ENCODE peak calls at places on chromosomes 7 and 10, in four cellular contexts. X is fibroblast of lung; N is stimulated activated CD4-positive, alpha-beta T cell treated with anti-CD3 and anti-CD28 coated beads, TNF-alpha, amount 100 ng/mL, for 4 hours; G is fibroblast of mammary gland. C is an unnamed sample.

GRCh38 chr7:11373546-11374142 is 400.0 kb downstream of the PHF14 start:
- DNase-seq in X (peak; percentile 26), N (no peak), G (peak; percentile 18), C (no peak)

GRCh38 chr7:3063016-3063753 is 19.5 kb upstream of the CARD11 start:
- DNase-seq in X (no peak), N (peak; percentile 70), G (no peak), C (no peak)

GRCh38 chr7:151632750-151633515 is 113.2 kb upstream of the RHEB start:
- DNase-seq in X (peak; percentile 35), N (peak; percentile 27), G (peak; percentile 53), C (peak; percentile 86)

GRCh38 chr10:71621783-71622526 is 97.6 kb downstream of the C10orf105 start:
- DNase-seq in X (peak; percentile 47), N (no peak), G (peak; percentile 30), C (peak; percentile 66)

GRCh38 chr7:50449501-50449880 is 659 bp downstream of the FIGNL1 start:
- DNase-seq in X (no peak), N (no peak), G (no peak), C (no peak)

GRCh38 chr10:130255777-130256176 is 119.6 kb downstream of the GLRX3 start:
- DNase-seq in X (no peak), N (no peak), G (no peak), C (no peak)

GRCh38 chr10:80122746-80123145 is 9.8 kb upstream of the PLAC9 start:
- DNase-seq in X (peak; percentile 46), N (no peak), G (peak; percentile 91), C (no peak)

GRCh38 chr7:113582471-113582870 is 336.3 kb downstream of the PPP1R3A start:
- DNase-seq in X (peak; percentile 1), N (no peak), G (peak; percentile 15), C (no peak)

GRCh38 chr10:112584276-112584675 is 137.3 kb downstream of the VTI1A start:
- DNase-seq in X (no peak), N (no peak), G (peak; percentile 38), C (no peak)

GRCh38 chr7:65448824-65449504 is 75.3 kb downstream of the ZNF92 start:
- DNase-seq in X (peak; percentile 15), N (no peak), G (peak; percentile 87), C (no peak)

GRCh38 chr7:149610441-149611011 is 112.9 kb upstream of the ZNF746 start:
- DNase-seq in X (no peak), N (no peak), G (peak; percentile 36), C (no peak)

GRCh38 chr7:141014091-141014490 is 661 bp downstream of the MRPS33 start:
- DNase-seq in X (peak; percentile 14), N (no peak), G (peak; percentile 26), C (no peak)

C was measured in cardiac septum.